ENCODE peak calls at places on chromosomes 4 and X, in five cellular contexts. E is HS-5; G is DMS153; S is stimulated activated CD8-positive, alpha-beta memory T cell treated with anti-CD3 and anti-CD28 coated beads, Interleukin-15, amount 100 ng/mL, for 24 hours; T is right cardiac atrium. Q is an unnamed sample.

GRCh38 chr4:1870328-1870577 is 940 bp upstream of the NSD2 start:
- DNase-seq in E (peak), G (peak), S (peak), T (peak), Q (peak)

GRCh38 chrX:119008122-119008744 is 33.8 kb downstream of the LONRF3 start:
- DNase-seq in E (no peak), G (no peak), S (no peak), T (no peak), Q (peak)

GRCh38 chr4:81675785-81676427 is 204.2 kb upstream of the RASGEF1B start:
- DNase-seq in E (no peak), G (no peak), S (no peak), T (peak), Q (no peak)

GRCh38 chrX:154751121-154751668 is 318 bp upstream of the GAB3 start:
- DNase-seq in E (no peak), G (no peak), S (no peak), T (no peak), Q (no peak)

GRCh38 chr4:152605641-152606304 is 69.9 kb upstream of the FBXW7 start:
- DNase-seq in E (no peak), G (no peak), S (no peak), T (no peak), Q (no peak)

GRCh38 chr4:176308441-176308840 is 11.3 kb upstream of the SPCS3 start:
- DNase-seq in E (no peak), G (no peak), S (no peak), T (no peak), Q (no peak)

GRCh38 chrX:132501606-132502005 is 12.8 kb upstream of the MBNL3 start:
- DNase-seq in E (no peak), G (no peak), S (no peak), T (no peak), Q (no peak)

GRCh38 chr4:57103051-57103450 is 7.1 kb downstream of the IGFBP7 start:
- DNase-seq in E (no peak), G (no peak), S (no peak), T (peak), Q (no peak)

GRCh38 chr4:94208268-94208667 is 603 bp downstream of the SMARCAD1 start:
- DNase-seq in E (no peak), G (no peak), S (no peak), T (no peak), Q (no peak)

GRCh38 chr4:147378780-147379179 is 102.1 kb upstream of the EDNRA start:
- DNase-seq in E (no peak), G (no peak), S (no peak), T (no peak), Q (no peak)

GRCh38 chrX:78429172-78429571 is 101.8 kb upstream of the CYSLTR1 start:
- DNase-seq in E (no peak), G (no peak), S (no peak), T (no peak), Q (no peak)

GRCh38 chrX:46433892-46434291 is 111.3 kb downstream of the ZNF674 start:
- DNase-seq in E (no peak), G (no peak), S (no peak), T (no peak), Q (no peak)

GRCh38 chrX:31038585-31039326 is 33.1 kb downstream of the FTHL17 start:
- DNase-seq in E (no peak), G (no peak), S (no peak), T (peak), Q (peak)

Q was measured in GM13976.